ENCODE peak calls at places on chromosomes 1 and 21, in six cellular contexts. O is BJ, T is dorsolateral prefrontal cortex, X is heart left ventricle, L is breast epithelium, M is endothelial cell of umbilical vein. J is an unnamed sample.
A peak's percentile ranks its signal among the peaks of the same experiment; 100 is the strongest.

GRCh38 chr1:15027515-15027948 is 126.0 kb upstream of the TMEM51 start:
- DNase-seq in L (peak; percentile 73), M (peak; percentile 62), T (peak; percentile 65), X (peak; percentile 65), O (peak; percentile 10), J (no peak)

GRCh38 chr1:2322593-2323295 is 68.6 kb downstream of the MORN1 start:
- DNase-seq in O (no peak), M (no peak), L (peak; percentile 89), X (peak; percentile 26), T (no peak), J (no peak)

GRCh38 chr1:95246511-95246910 is 12.5 kb downstream of the RWDD3 start:
- DNase-seq in O (no peak), M (no peak), L (no peak), X (no peak), T (no peak), J (no peak)

GRCh38 chr21:32186843-32187242 is 92.0 kb downstream of the MIS18A start:
- DNase-seq in X (no peak), L (no peak), O (no peak), M (no peak), T (no peak), J (no peak)

GRCh38 chr1:153962088-153963029 is 978 bp downstream of the SLC39A1 start:
- DNase-seq in O (no peak), L (peak; percentile 53), X (no peak), T (no peak), M (peak; percentile 48), J (peak; percentile 79)

GRCh38 chr1:208101661-208102431 is 142.3 kb downstream of the PLXNA2 start:
- DNase-seq in O (no peak), M (peak; percentile 55), L (no peak), X (peak; percentile 65), T (no peak), J (no peak)

GRCh38 chr1:22643928-22644327 is 495 bp downstream of the C1QC start:
- DNase-seq in T (no peak), L (no peak), M (no peak), X (no peak), O (no peak), J (no peak)

GRCh38 chr1:159067699-159068621 is 8.6 kb downstream of the AIM2 start:
- DNase-seq in O (no peak), M (peak; percentile 22), X (no peak), L (no peak), T (no peak), J (peak; percentile 64)

GRCh38 chr1:115320368-115320767 is 17.7 kb downstream of the NGF start:
- DNase-seq in M (no peak), X (no peak), T (no peak), L (no peak), O (no peak), J (no peak)

GRCh38 chr21:33202464-33203363 is 27.0 kb upstream of the IFNAR2 start:
- DNase-seq in L (no peak), T (no peak), X (no peak), O (no peak), M (no peak), J (peak; percentile 60)

GRCh38 chr1:115908565-115909334 is 67.6 kb upstream of the SLC22A15 start:
- DNase-seq in T (no peak), L (no peak), M (no peak), X (no peak), O (no peak), J (no peak)

GRCh38 chr1:21933397-21934248 is 3.5 kb downstream of the HSPG2 start:
- DNase-seq in T (no peak), X (peak; percentile 79), O (no peak), M (peak; percentile 86), L (peak; percentile 84), J (no peak)

GRCh38 chr21:33892853-33893252 is 22.8 kb downstream of the ATP5PO start:
- DNase-seq in T (no peak), M (no peak), X (no peak), L (no peak), O (no peak), J (no peak)

GRCh38 chr1:231106347-231106746 is 55.5 kb upstream of the TRIM67 start:
- DNase-seq in O (peak; percentile 17), X (no peak), L (no peak), T (no peak), M (peak; percentile 74), J (no peak)

GRCh38 chr1:150559627-150560010 is 10.4 kb downstream of the ADAMTSL4 start:
- DNase-seq in M (no peak), O (no peak), L (no peak), T (no peak), X (no peak), J (no peak)

GRCh38 chr1:67809887-67810286 is 23.4 kb downstream of the GNG12 start:
- DNase-seq in T (no peak), L (no peak), O (no peak), X (no peak), M (peak; percentile 60), J (no peak)

GRCh38 chr1:13806108-13806507 is 106.1 kb downstream of the PRDM2 start:
- DNase-seq in L (no peak), M (no peak), O (no peak), X (no peak), T (peak; percentile 65), J (no peak)

GRCh38 chr1:202210370-202210769 is 16.8 kb downstream of the LGR6 start:
- DNase-seq in L (peak; percentile 76), X (no peak), T (no peak), M (no peak), O (no peak), J (no peak)

GRCh38 chr1:185317886-185318310 is 855 bp upstream of the IVNS1ABP start:
- DNase-seq in X (no peak), M (no peak), L (peak; percentile 41), T (no peak), O (no peak), J (peak; percentile 79)

GRCh38 chr1:232872738-232873137 is 67.5 kb downstream of the MAP10 start:
- DNase-seq in T (no peak), O (no peak), M (no peak), X (no peak), L (no peak), J (no peak)

DNA sequence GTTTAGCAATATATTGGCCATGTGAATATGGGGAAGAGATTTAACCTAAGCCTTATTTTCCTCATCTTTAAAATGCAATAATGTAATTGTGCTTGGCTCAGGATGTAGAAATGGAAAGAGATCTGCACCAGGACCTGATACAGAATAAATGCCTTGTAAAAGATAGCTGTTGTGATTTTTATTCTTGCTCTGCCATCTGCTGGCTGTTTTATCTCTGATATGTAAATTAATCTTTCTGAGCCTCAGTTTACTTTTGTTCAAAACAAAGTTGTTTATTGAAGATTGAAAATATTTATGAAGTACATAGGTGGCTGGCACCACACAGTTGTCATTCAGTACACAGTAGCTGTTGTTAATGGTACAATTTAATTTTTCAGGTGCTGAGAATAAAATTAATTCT is 21.9 kb downstream of the ZYG11B start:
- DNase-seq in T (no peak), M (no peak), L (no peak), O (no peak), X (no peak), J (no peak)
- TF ChIP-seq CTCF in T (peak; percentile 28), M (no peak), L (no peak), O (no peak), X (no peak), J (peak; percentile 24)

GRCh38 chr1:50605186-50605875 is 182.1 kb upstream of the DMRTA2 start:
- DNase-seq in T (no peak), M (peak; percentile 69), O (no peak), L (no peak), X (no peak), J (no peak)
- TF ChIP-seq CTCF in T (no peak), M (peak; percentile 40), O (peak; percentile 58), L (no peak), X (no peak), J (peak; percentile 53)

DNA sequence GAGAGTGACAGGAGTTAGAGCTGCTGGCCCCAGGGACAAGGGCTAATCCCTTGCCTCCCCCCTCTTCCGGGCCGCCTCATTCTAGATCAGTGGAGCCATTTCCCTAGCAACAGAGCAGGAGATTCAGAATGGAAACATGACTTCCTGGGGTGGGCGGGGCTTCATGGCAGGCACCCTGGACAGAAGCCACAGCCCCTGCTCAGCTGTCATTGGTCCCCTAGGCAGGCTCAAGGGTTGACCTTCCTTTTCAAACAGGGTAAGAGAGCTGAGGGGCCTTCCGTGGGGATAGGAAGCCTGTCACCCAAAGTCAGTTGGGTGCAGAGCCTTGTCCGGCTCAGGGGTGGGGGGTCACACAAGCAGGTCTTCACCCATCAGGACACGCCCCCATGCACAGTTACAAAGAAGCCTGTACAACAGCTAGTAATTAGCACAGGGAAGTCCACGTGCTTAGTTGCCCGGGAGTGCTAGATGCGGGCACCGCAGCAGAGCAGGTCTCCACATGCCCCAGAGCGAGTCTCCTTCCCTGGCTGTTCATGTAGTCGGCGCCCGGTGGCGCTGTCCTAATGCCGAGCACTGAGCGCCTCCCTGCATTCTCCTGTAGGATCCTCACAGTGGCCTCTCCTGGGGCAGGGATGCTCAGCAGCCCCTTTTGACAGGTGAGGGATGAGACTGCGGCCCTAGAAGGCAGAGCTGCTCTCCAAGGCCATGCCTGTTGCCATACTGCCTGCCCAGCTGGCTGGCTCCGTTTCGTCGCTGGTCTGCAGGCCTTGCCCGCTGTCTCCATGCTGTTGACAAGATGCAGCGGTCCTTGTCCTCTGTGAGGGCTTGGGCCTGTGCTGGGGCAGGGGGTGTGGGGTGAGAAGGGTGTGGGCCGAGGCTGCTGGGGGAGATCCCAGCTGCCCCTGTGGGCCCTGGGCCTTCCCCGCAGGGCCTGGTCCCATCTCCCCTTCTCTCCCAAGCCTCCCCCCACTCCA is 5.1 kb downstream of the TMEM201 start:
- DNase-seq in M (peak; percentile 83), T (no peak), X (peak; percentile 91), L (no peak), O (no peak), J (peak; percentile 83)
- TF ChIP-seq CTCF in M (no peak), T (no peak), X (no peak), L (no peak), O (no peak), J (no peak)

DNA sequence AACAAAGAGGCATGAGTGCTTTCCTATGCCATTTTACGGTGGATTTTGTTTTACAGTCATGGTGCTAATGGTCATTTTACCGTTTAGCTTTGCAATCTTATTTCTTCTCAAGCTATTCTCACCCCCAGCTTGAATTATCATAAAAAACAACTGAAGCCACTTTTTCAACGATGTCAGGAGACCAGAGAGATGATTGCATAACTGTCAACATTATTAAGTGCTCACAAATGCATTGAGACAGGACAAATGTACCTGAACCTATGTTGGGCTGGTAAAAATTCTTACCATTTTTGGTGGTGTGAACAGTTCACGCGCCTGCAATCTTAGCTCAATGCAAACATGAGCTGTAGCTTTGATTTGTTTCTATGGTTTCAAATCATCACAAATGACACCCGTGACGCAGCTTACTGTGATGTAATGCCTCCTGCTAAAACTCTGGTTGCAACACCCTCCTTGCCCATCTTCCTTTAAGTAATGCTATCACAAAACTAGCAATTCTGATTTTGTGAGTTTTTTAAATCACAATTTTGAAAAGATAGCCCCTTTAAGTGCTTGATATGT is 104.4 kb downstream of the UCHL5 start:
- DNase-seq in M (no peak), L (no peak), X (no peak), T (no peak), O (no peak), J (peak; percentile 92)
- TF ChIP-seq CTCF in M (no peak), L (no peak), X (no peak), T (no peak), O (no peak), J (no peak)